ENCODE peak calls at places on chromosomes 11 and 22, in seven cellular contexts. M is left lung, F is mammary epithelial cell, Q is ovary, L is uterus, B is lung, V is left ventricle myocardium inferior. X is an unnamed sample.

GRCh38 chr11:14700593-14700992 is 57.0 kb downstream of the PDE3B start:
- DNase-seq in V (no peak), B (no peak), L (no peak), M (no peak), F (no peak), Q (no peak), X (no peak)

GRCh38 chr11:5336331-5336730 is 7.0 kb downstream of the OR51B5 start:
- DNase-seq in Q (no peak), F (no peak), M (no peak), B (no peak), V (no peak), L (no peak), X (no peak)

GRCh38 chr11:122696662-122697061 is 41.1 kb downstream of the UBASH3B start:
- DNase-seq in M (no peak), F (no peak), V (no peak), L (no peak), B (no peak), Q (no peak), X (no peak)

GRCh38 chr11:38927993-38928392 is 2330.0 kb upstream of the RAG2 start:
- DNase-seq in L (no peak), Q (no peak), F (peak), V (no peak), B (no peak), M (no peak), X (no peak)

GRCh38 chr22:41538583-41538982 is 5.7 kb downstream of the POLR3H start:
- DNase-seq in V (no peak), L (no peak), B (no peak), M (no peak), F (no peak), Q (no peak), X (no peak)

GRCh38 chr11:62789576-62789975 is 2.2 kb downstream of the TMEM223 start:
- DNase-seq in Q (no peak), F (no peak), L (no peak), V (no peak), B (no peak), M (no peak), X (no peak)

GRCh38 chr11:103978588-103979580 is 57.6 kb upstream of the DDI1 start:
- DNase-seq in M (no peak), L (no peak), F (no peak), V (no peak), B (no peak), Q (no peak), X (no peak)

GRCh38 chr22:48241658-48242057 is 1479.2 kb downstream of the TBC1D22A start:
- DNase-seq in L (no peak), F (no peak), B (no peak), Q (no peak), V (no peak), M (no peak), X (no peak)

GRCh38 chr11:62445314-62445740 is 26.5 kb downstream of the SCGB1A1 start:
- DNase-seq in B (no peak), M (no peak), L (peak), Q (peak), F (no peak), V (peak), X (peak)

GRCh38 chr22:43401661-43402060 is 10.2 kb upstream of the MPPED1 start:
- DNase-seq in F (no peak), Q (no peak), B (no peak), M (no peak), V (no peak), L (no peak), X (no peak)

GRCh38 chr11:69554849-69555248 is 73.4 kb downstream of the LINC01488 start:
- DNase-seq in B (no peak), L (no peak), M (no peak), F (no peak), Q (no peak), V (no peak), X (no peak)

GRCh38 chr11:45089251-45089650 is 57.2 kb upstream of the PRDM11 start:
- DNase-seq in M (peak), V (peak), Q (peak), L (peak), B (peak), F (peak), X (peak)

GRCh38 chr11:105132716-105133511 is 6.7 kb downstream of the CARD18 start:
- DNase-seq in F (peak), Q (no peak), B (no peak), L (no peak), M (no peak), V (no peak), X (no peak)

GRCh38 chr11:12746593-12747097 is 72.4 kb downstream of the TEAD1 start:
- DNase-seq in L (peak), B (no peak), Q (peak), M (peak), V (peak), F (peak), X (no peak)

GRCh38 chr11:74949748-74950127 is 672 bp downstream of the SPCS2 start:
- DNase-seq in L (no peak), F (no peak), Q (no peak), V (no peak), M (no peak), B (no peak), X (no peak)

GRCh38 chr22:40524392-40525249 is 111.9 kb downstream of the MRTFA start:
- DNase-seq in V (no peak), F (peak), M (no peak), L (no peak), Q (no peak), B (no peak), X (no peak)

GRCh38 chr11:111629499-111629898 is 27.2 kb downstream of the SIK2 start:
- DNase-seq in Q (no peak), V (no peak), F (no peak), L (no peak), B (no peak), M (no peak), X (no peak)

GRCh38 chr22:41564563-41564962 is 3.8 kb downstream of the CSDC2 start:
- DNase-seq in B (no peak), V (no peak), F (peak), L (no peak), Q (no peak), M (no peak), X (no peak)

GRCh38 chr11:134696455-134696854 is 284.4 kb upstream of the B3GAT1 start:
- DNase-seq in F (no peak), L (no peak), Q (no peak), B (no peak), V (no peak), M (no peak), X (no peak)

GRCh38 chr22:36806824-36807223 is 10.0 kb downstream of the PVALB start:
- DNase-seq in B (no peak), V (no peak), Q (no peak), F (no peak), L (no peak), M (no peak), X (no peak)

GRCh38 chr22:43351966-43352345 is 8.8 kb upstream of the SCUBE1 start:
- DNase-seq in F (no peak), M (no peak), B (no peak), V (no peak), Q (no peak), L (no peak), X (no peak)

GRCh38 chr11:41237386-41237785 is 222.1 kb downstream of the LRRC4C start:
- DNase-seq in L (no peak), V (no peak), F (no peak), Q (no peak), M (no peak), B (no peak), X (no peak)

GRCh38 chr11:59226396-59226795 is 13.7 kb upstream of the MPEG1 start:
- DNase-seq in L (no peak), Q (no peak), B (no peak), M (no peak), F (no peak), V (no peak), X (no peak)

GRCh38 chr11:36057372-36058045 is 113.6 kb downstream of the LDLRAD3 start:
- DNase-seq in V (no peak), L (peak), F (no peak), Q (peak), B (no peak), M (no peak), X (peak)

GRCh38 chr11:35803115-35803514 is 140.5 kb downstream of the TRIM44 start:
- DNase-seq in M (no peak), V (no peak), L (no peak), Q (no peak), B (no peak), F (no peak), X (no peak)

GRCh38 chr11:108037636-108038035 is 28.9 kb downstream of the CUL5 start:
- DNase-seq in M (no peak), Q (no peak), V (no peak), B (no peak), F (no peak), L (no peak), X (no peak)

GRCh38 chr11:75337195-75337654 is 14.2 kb downstream of the ARRB1 start:
- DNase-seq in B (no peak), Q (no peak), F (peak), V (no peak), M (peak), L (no peak), X (no peak)

GRCh38 chr11:124199702-124200101 is 16.6 kb downstream of the OR10D3 start:
- DNase-seq in Q (no peak), M (no peak), F (peak), L (no peak), V (no peak), B (no peak), X (no peak)

GRCh38 chr11:45361551-45361950 is 75.4 kb upstream of the SYT13 start:
- DNase-seq in Q (no peak), F (no peak), M (no peak), V (no peak), L (no peak), B (no peak), X (no peak)

GRCh38 chr22:50016988-50017700 is 4.6 kb upstream of the IL17REL start:
- DNase-seq in F (no peak), Q (no peak), B (no peak), M (no peak), L (peak), V (peak), X (peak)

GRCh38 chr11:62402226-62402625 is 16.6 kb upstream of the SCGB1A1 start:
- DNase-seq in Q (peak), M (peak), L (peak), B (peak), V (peak), F (no peak), X (peak)

GRCh38 chr11:97364047-97364446 is 974.2 kb downstream of the JRKL start:
- DNase-seq in M (no peak), B (no peak), F (no peak), Q (no peak), V (no peak), L (no peak), X (no peak)

GRCh38 chr11:110447897-110448522 is 18.3 kb downstream of the FDX1 start:
- DNase-seq in L (no peak), F (peak), Q (no peak), M (no peak), B (no peak), V (no peak), X (no peak)

GRCh38 chr11:110450246-110450645 is 20.5 kb downstream of the FDX1 start:
- DNase-seq in F (no peak), B (no peak), L (no peak), V (no peak), Q (no peak), M (no peak), X (no peak)

GRCh38 chr11:110446594-110446993 is 16.8 kb downstream of the FDX1 start:
- DNase-seq in V (no peak), Q (no peak), M (no peak), F (no peak), B (no peak), L (no peak), X (no peak)

GRCh38 chr11:110445428-110445827 is 15.7 kb downstream of the FDX1 start:
- DNase-seq in L (no peak), F (no peak), V (no peak), B (no peak), M (no peak), Q (no peak), X (no peak)

GRCh38 chr11:110447343-110447742 is 17.6 kb downstream of the FDX1 start:
- DNase-seq in F (no peak), B (no peak), L (no peak), M (no peak), V (no peak), Q (no peak), X (no peak)
- TF ChIP-seq CTCF in F (no peak), B (no peak), L (no peak), M (no peak), V (no peak), Q (no peak), X (no peak)

GRCh38 chr22:28884754-28885375 is 1.5 kb downstream of the ZNRF3 start:
- DNase-seq in B (no peak), M (no peak), Q (no peak), L (no peak), F (peak), V (no peak), X (no peak)
- H3K4me3 ChIP-seq in B (peak), M (peak), Q (peak), L (peak), F (peak), V (peak), X (peak)

DNA sequence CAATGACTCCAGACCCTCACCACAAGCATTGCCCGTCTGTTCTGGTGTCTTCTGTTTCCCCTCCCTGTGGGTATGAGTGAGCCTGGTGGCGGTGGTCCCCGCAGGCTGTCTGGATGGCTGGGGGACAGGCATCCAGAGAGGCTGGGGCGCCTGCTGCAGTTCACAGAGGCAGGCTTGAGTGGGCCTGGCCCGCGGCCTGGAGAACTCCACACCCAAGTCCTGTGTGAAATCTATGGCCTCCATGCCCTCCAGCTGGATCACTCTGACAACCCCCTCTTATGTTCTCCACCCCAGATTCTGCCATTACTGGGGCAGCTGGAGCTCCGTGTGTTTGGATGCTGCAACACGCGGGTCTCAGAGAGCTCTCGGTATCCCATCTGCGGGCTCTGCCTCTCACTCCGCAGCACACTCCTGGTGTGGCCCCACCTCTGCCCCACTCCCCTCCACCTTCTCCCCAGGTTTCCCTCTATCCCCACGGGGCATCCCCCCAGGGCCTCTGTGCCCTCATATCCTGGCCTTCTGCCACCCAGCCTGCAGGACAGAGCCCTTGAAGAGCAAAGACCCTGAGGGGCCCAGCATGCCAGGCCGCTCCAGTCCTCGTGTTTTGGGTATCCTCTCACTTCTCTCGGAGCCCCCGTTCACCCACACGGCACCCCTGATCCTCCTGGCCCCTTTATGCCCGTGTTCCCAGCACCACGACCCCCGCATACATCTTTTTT is 31.3 kb downstream of the LRRC74B start:
- DNase-seq in B (no peak), M (no peak), F (no peak), Q (no peak), V (no peak), L (no peak), X (no peak)
- TF ChIP-seq CTCF in B (no peak), M (no peak), F (no peak), Q (no peak), V (no peak), L (no peak), X (no peak)

GRCh38 chr11:33292306-33292705 is 35.1 kb downstream of the HIPK3 start:
- DNase-seq in B (no peak), Q (no peak), V (no peak), F (no peak), L (no peak), M (no peak), X (no peak)
- H3K4me3 ChIP-seq in B (no peak), Q (no peak), V (peak), F (no peak), L (no peak), M (no peak), X (no peak)

DNA sequence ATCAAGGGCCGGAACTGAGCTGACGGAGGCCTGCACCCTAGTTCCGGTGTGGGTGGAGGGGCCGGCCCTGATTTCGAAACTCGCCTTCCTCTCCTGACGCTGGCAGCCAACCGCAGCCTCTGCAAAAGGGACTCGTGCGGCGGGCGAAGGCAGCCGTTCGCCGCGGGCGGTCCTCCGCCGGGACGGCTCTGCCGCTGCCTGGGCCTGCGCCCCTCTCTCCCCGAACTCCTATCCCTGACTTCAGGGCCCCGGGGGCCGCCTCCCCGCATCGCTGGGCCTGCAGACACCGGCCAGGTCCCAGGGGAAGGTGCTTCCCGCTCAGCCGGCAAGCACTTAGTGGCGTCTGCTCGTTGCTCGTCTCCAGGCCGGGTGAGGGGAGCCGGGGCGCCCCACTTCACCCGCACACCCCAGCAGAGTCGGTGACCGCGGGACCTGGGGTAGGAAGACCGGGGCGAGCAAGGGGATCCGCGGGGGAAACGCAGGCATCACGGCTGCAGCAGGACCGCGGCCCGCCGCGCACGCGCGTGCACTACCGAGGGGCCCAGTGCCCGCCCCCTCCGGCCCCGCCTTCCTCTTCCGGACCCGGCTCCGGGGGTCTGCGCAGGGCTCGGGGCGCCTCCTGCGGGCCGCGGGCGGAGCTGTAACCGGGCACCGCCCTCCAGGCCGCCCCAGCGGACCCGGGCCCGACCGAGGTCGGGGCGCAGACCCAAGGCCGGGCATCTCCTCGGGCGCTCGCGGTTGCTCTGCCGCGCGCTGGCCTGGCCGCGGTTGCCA is 464 bp upstream of the ANKRD13D start:
- DNase-seq in V (peak), L (peak), F (peak), Q (peak), B (peak), M (peak), X (peak)
- TF ChIP-seq CTCF in V (peak), L (peak), F (no peak), Q (no peak), B (no peak), M (peak), X (no peak)

DNA sequence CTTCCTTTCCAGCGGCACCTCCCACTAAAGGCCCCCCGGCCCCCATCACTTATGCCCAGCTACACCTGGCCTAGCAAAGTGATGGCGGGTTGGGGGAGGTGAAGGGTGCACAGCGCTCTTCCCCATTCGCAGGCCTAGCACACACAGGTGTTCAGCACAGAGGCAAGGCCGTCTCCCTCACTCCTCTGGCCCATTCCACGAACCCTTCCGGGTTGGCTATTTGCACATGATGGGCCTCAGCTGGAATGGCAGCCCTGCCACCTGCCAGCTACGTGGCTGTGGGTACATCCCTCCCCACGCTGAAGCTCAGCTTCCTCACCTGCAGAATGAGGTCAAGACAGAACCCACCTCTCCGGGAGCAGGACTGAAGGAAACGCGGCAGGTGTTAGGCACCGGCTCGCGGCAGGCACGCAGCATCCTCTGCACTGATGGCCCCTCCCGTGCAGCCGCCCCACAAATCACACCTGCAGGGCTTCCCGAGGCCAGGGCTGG is 4.8 kb downstream of the KIAA0930 start:
- DNase-seq in B (no peak), L (no peak), Q (no peak), M (no peak), F (no peak), V (no peak), X (no peak)
- H3K4me3 ChIP-seq in B (no peak), L (no peak), Q (no peak), M (no peak), F (no peak), V (no peak), X (no peak)

GRCh38 chr11:118524356-118524755 is 2.9 kb upstream of the TTC36 start:
- DNase-seq in L (no peak), F (no peak), B (no peak), M (no peak), Q (no peak), V (no peak), X (no peak)

GRCh38 chr11:118519549-118519948 is 7.7 kb upstream of the TTC36 start:
- DNase-seq in Q (no peak), V (no peak), B (no peak), L (no peak), F (no peak), M (no peak), X (no peak)

GRCh38 chr11:118524757-118525465 is 2.4 kb upstream of the TTC36 start:
- DNase-seq in V (no peak), F (no peak), M (no peak), L (no peak), B (no peak), Q (no peak), X (no peak)

GRCh38 chr11:118521892-118522311 is 5.4 kb upstream of the TTC36 start:
- DNase-seq in M (no peak), Q (peak), F (no peak), L (no peak), B (no peak), V (no peak), X (no peak)

DNA sequence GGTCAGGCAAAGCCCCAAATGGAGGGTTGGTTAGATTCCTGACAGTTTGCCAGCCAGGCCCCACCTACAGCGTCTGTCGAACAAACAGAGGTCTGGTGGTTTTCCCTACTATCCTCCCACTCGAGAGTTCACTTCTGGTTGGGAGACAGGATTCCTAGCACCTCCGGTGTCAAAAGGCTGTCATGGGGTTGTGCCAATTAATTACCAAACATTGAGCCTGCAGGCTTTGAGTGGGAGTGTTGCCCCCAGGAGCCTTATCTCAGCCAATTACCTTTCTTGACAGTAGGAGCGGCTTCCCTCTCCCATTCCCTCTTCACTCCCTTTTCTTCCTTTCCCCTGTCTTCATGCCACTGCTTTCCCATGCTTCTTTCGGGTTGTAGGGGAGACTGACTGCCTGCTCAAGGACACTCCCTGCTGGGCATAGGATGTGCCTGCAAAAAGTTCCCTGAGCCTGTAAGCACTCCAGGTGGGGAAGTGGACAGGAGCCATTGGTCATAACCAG is 4.7 kb upstream of the TTC36 start:
- DNase-seq in B (no peak), M (no peak), L (no peak), V (no peak), Q (peak), F (peak), X (no peak)
- TF ChIP-seq CTCF in B (no peak), M (no peak), L (peak), V (peak), Q (no peak), F (peak), X (no peak)